ENCODE peak calls at places on chromosomes 16 and 17, in four cellular contexts. W, V, I and J are unnamed samples.
A peak's percentile ranks its signal among the peaks of the same experiment; 100 is the strongest.

GRCh38 chr17:56912105-56912999 is 1.5 kb downstream of the TRIM25 start:
- DNase-seq in W (peak; percentile 31), V (no peak), I (no peak), J (no peak)

GRCh38 chr17:59725691-59726090 is 18.2 kb downstream of the VMP1 start:
- DNase-seq in W (no peak), V (no peak), I (no peak), J (no peak)

GRCh38 chr17:72569193-72569946 is 448.6 kb downstream of the SOX9 start:
- DNase-seq in W (no peak), V (no peak), I (peak; percentile 58), J (no peak)

GRCh38 chr16:53922805-53923645 is 219.1 kb downstream of the FTO start:
- DNase-seq in W (no peak), V (no peak), I (peak; percentile 5), J (no peak)

GRCh38 chr17:57918017-57918895 is 37.0 kb downstream of the CUEDC1 start:
- DNase-seq in W (no peak), V (no peak), I (no peak), J (no peak)

GRCh38 chr17:57885148-57885915 is 35.5 kb upstream of the MRPS23 start:
- DNase-seq in W (no peak), V (no peak), I (no peak), J (no peak)

GRCh38 chr17:66431910-66432309 is 129.5 kb downstream of the PRKCA start:
- DNase-seq in W (no peak), V (no peak), I (no peak), J (no peak)

GRCh38 chr17:34153988-34154387 is 101.1 kb upstream of the CCL2 start:
- DNase-seq in W (no peak), V (no peak), I (no peak), J (no peak)

GRCh38 chr17:42577140-42577531 is 393 bp downstream of the PSMC3IP start:
- DNase-seq in W (no peak), V (no peak), I (no peak), J (no peak)

GRCh38 chr17:4658478-4659305 is 17.2 kb upstream of the ALOX15 start:
- DNase-seq in W (peak; percentile 78), V (no peak), I (peak; percentile 58), J (no peak)

GRCh38 chr17:42698736-42699414 is 16.5 kb downstream of the CNTNAP1 start:
- DNase-seq in W (peak; percentile 99), V (no peak), I (peak; percentile 32), J (no peak)

GRCh38 chr17:65918450-65918849 is 273.5 kb downstream of the CEP112 start:
- DNase-seq in W (no peak), V (no peak), I (no peak), J (no peak)

GRCh38 chr17:1792495-1793446 is 30.9 kb downstream of the SERPINF1 start:
- DNase-seq in W (no peak), V (no peak), I (peak; percentile 77), J (no peak)

GRCh38 chr16:78794581-78795300 is 695.3 kb downstream of the WWOX start:
- DNase-seq in W (no peak), V (no peak), I (no peak), J (no peak)

GRCh38 chr17:44981221-44981968 is 13.3 kb upstream of the C1QL1 start:
- DNase-seq in W (no peak), V (no peak), I (no peak), J (no peak)

DNA sequence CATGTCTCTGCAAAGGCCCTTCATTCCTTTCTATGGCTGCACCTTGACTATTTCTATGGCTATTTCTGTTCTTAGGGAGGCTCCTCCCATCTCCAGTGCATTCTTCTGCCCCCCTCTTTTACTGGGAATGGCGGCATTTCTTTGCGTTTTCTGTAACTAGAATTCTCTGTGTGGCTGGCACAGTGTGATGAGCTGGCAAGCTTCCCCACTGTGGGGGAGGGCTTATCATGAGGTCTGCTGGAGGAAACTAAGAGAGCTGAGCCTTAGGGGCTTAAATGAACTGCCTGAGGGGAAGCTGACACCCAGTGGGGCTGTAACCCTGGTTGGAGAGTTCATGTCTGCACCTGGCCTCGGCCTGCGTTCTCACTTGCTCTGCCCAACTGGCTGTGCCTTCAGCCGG is 1.5 kb upstream of the CARD14 start:
- DNase-seq in W (no peak), V (no peak), I (no peak), J (no peak)
- TF ChIP-seq TEAD4 in W (no peak), V (no peak), I (no peak), J (no peak)

GRCh38 chr16:88385112-88385594 is 2.4 kb downstream of the ZNF469 start:
- DNase-seq in W (no peak), V (no peak), I (peak; percentile 75), J (no peak)
- TF ChIP-seq TEAD4 in W (no peak), V (no peak), I (no peak), J (no peak)

GRCh38 chr17:15501788-15502187 is 34.4 kb upstream of the CDRT4 start:
- DNase-seq in W (no peak), V (no peak), I (no peak), J (no peak)
- TF ChIP-seq TEAD4 in W (no peak), V (no peak), I (no peak), J (no peak)

GRCh38 chr16:59164461-59164860 is 430.3 kb upstream of the GOT2 start:
- DNase-seq in W (no peak), V (no peak), I (no peak), J (peak; percentile 22)
- TF ChIP-seq TEAD4 in W (no peak), V (no peak), I (no peak), J (no peak)

GRCh38 chr16:85928411-85928820 is 29.5 kb downstream of the IRF8 start:
- DNase-seq in W (no peak), V (no peak), I (no peak), J (no peak)

GRCh38 chr16:85927938-85928337 is 29.0 kb downstream of the IRF8 start:
- DNase-seq in W (no peak), V (no peak), I (no peak), J (no peak)

GRCh38 chr16:85931596-85932402 is 32.8 kb downstream of the IRF8 start:
- DNase-seq in W (no peak), V (no peak), I (no peak), J (no peak)

GRCh38 chr16:85929259-85929704 is 30.3 kb downstream of the IRF8 start:
- DNase-seq in W (no peak), V (no peak), I (no peak), J (no peak)

GRCh38 chr16:85930321-85930720 is 31.4 kb downstream of the IRF8 start:
- DNase-seq in W (no peak), V (no peak), I (no peak), J (no peak)
- TF ChIP-seq TEAD4 in W (no peak), V (no peak), I (no peak), J (no peak)

GRCh38 chr17:6473128-6473767 is 29.0 kb downstream of the PIMREG start:
- DNase-seq in W (peak; percentile 78), V (peak; percentile 93), I (peak; percentile 92), J (peak; percentile 89)
- TF ChIP-seq TEAD4 in W (no peak), V (no peak), I (no peak), J (no peak)

GRCh38 chr16:9082422-9082821 is 9.0 kb upstream of the HAPSTR1 start:
- DNase-seq in W (no peak), V (no peak), I (no peak), J (no peak)
- TF ChIP-seq TEAD4 in W (no peak), V (no peak), I (no peak), J (no peak)

GRCh38 chr17:62617894-62618472 is 9.5 kb upstream of the MRC2 start:
- DNase-seq in W (no peak), V (no peak), I (no peak), J (no peak)
- TF ChIP-seq TEAD4 in W (no peak), V (no peak), I (no peak), J (no peak)